ENCODE peak calls at places on chromosome 6, in seven cellular contexts. One of them, this sample, is unnamed.
A peak's percentile ranks its signal among the peaks of the same experiment; 100 is the strongest.

GRCh38 chr6:10668126-10668917 is 26.1 kb downstream of the C6orf52 start:
- DNase-seq in HCT116: no peak
- DNase-seq in neural progenitor cell: no peak
- DNase-seq in fibroblast of lung: no peak
- DNase-seq in MM.1S: no peak
- DNase-seq in astrocyte: no peak
- DNase-seq in K562: no peak
- DNase-seq in this sample: no peak

GRCh38 chr6:9397981-9398559 is 962.7 kb upstream of the SLC35B3 start:
- DNase-seq in neural progenitor cell: no peak
- DNase-seq in fibroblast of lung: no peak
- DNase-seq in astrocyte: no peak
- DNase-seq in MM.1S: no peak
- DNase-seq in HCT116: no peak
- DNase-seq in K562: no peak
- DNase-seq in this sample: no peak

GRCh38 chr6:5201271-5201670 is 59.5 kb downstream of the LYRM4 start:
- DNase-seq in K562: no peak
- DNase-seq in HCT116: no peak
- DNase-seq in fibroblast of lung: no peak
- DNase-seq in MM.1S: no peak
- DNase-seq in neural progenitor cell: peak; percentile 58
- DNase-seq in astrocyte: peak; percentile 11
- DNase-seq in this sample: no peak

GRCh38 chr6:167794386-167795157 is 32.1 kb upstream of the AFDN start:
- DNase-seq in MM.1S: no peak
- DNase-seq in fibroblast of lung: no peak
- DNase-seq in astrocyte: no peak
- DNase-seq in HCT116: no peak
- DNase-seq in K562: no peak
- DNase-seq in neural progenitor cell: no peak
- DNase-seq in this sample: no peak

GRCh38 chr6:99178168-99178567 is 171.3 kb downstream of the FAXC start:
- DNase-seq in astrocyte: no peak
- DNase-seq in K562: no peak
- DNase-seq in neural progenitor cell: no peak
- DNase-seq in MM.1S: no peak
- DNase-seq in fibroblast of lung: no peak
- DNase-seq in HCT116: peak; percentile 31
- DNase-seq in this sample: no peak

GRCh38 chr6:46815130-46815529 is 21.9 kb downstream of the MEP1A start:
- DNase-seq in HCT116: peak; percentile 2
- DNase-seq in fibroblast of lung: no peak
- DNase-seq in K562: no peak
- DNase-seq in astrocyte: no peak
- DNase-seq in neural progenitor cell: no peak
- DNase-seq in MM.1S: no peak
- DNase-seq in this sample: no peak

GRCh38 chr6:52904562-52905279 is 4.8 kb downstream of the GSTA3 start:
- DNase-seq in MM.1S: no peak
- DNase-seq in astrocyte: no peak
- DNase-seq in fibroblast of lung: no peak
- DNase-seq in neural progenitor cell: peak; percentile 8
- DNase-seq in HCT116: no peak
- DNase-seq in K562: peak; percentile 30
- DNase-seq in this sample: peak; percentile 10

GRCh38 chr6:138430361-138431145 is 26.5 kb downstream of the HEBP2 start:
- DNase-seq in fibroblast of lung: no peak
- DNase-seq in HCT116: no peak
- DNase-seq in K562: no peak
- DNase-seq in neural progenitor cell: no peak
- DNase-seq in MM.1S: no peak
- DNase-seq in astrocyte: no peak
- DNase-seq in this sample: no peak

GRCh38 chr6:125945378-125946141 is 11.0 kb upstream of the HINT3 start:
- DNase-seq in MM.1S: no peak
- DNase-seq in neural progenitor cell: no peak
- DNase-seq in K562: no peak
- DNase-seq in HCT116: no peak
- DNase-seq in fibroblast of lung: peak; percentile 36
- DNase-seq in astrocyte: peak; percentile 80
- DNase-seq in this sample: no peak

GRCh38 chr6:162306616-162307015 is 420.9 kb downstream of the PRKN start:
- DNase-seq in K562: no peak
- DNase-seq in HCT116: no peak
- DNase-seq in neural progenitor cell: no peak
- DNase-seq in astrocyte: no peak
- DNase-seq in fibroblast of lung: no peak
- DNase-seq in MM.1S: no peak
- DNase-seq in this sample: no peak

GRCh38 chr6:167762259-167762962 is 64.3 kb upstream of the AFDN start:
- DNase-seq in K562: no peak
- DNase-seq in fibroblast of lung: no peak
- DNase-seq in neural progenitor cell: no peak
- DNase-seq in MM.1S: no peak
- DNase-seq in astrocyte: no peak
- DNase-seq in HCT116: no peak
- DNase-seq in this sample: no peak

GRCh38 chr6:52304917-52305316 is 20.4 kb upstream of the MCM3 start:
- DNase-seq in HCT116: no peak
- DNase-seq in K562: peak; percentile 37
- DNase-seq in astrocyte: peak; percentile 45
- DNase-seq in MM.1S: peak; percentile 51
- DNase-seq in neural progenitor cell: peak; percentile 34
- DNase-seq in fibroblast of lung: peak; percentile 11
- DNase-seq in this sample: peak; percentile 59

GRCh38 chr6:93915961-93916360 is 496.6 kb upstream of the EPHA7 start:
- DNase-seq in MM.1S: no peak
- DNase-seq in K562: no peak
- DNase-seq in astrocyte: no peak
- DNase-seq in HCT116: no peak
- DNase-seq in fibroblast of lung: no peak
- DNase-seq in neural progenitor cell: no peak
- DNase-seq in this sample: no peak

GRCh38 chr6:135995160-135995898 is 143.8 kb downstream of the PDE7B start:
- DNase-seq in K562: no peak
- DNase-seq in MM.1S: no peak
- DNase-seq in fibroblast of lung: peak; percentile 89
- DNase-seq in astrocyte: peak; percentile 85
- DNase-seq in neural progenitor cell: no peak
- DNase-seq in HCT116: no peak
- DNase-seq in this sample: no peak

GRCh38 chr6:56889492-56889891 is 65.4 kb upstream of the BEND6 start:
- DNase-seq in MM.1S: no peak
- DNase-seq in fibroblast of lung: no peak
- DNase-seq in HCT116: no peak
- DNase-seq in astrocyte: no peak
- DNase-seq in K562: no peak
- DNase-seq in neural progenitor cell: no peak
- DNase-seq in this sample: no peak

GRCh38 chr6:20411544-20411943 is 9.9 kb downstream of the E2F3 start:
- DNase-seq in HCT116: no peak
- DNase-seq in MM.1S: no peak
- DNase-seq in neural progenitor cell: no peak
- DNase-seq in fibroblast of lung: no peak
- DNase-seq in astrocyte: no peak
- DNase-seq in K562: no peak
- DNase-seq in this sample: no peak

GRCh38 chr6:118574051-118574865 is 26.2 kb downstream of the PLN start:
- DNase-seq in K562: no peak
- DNase-seq in HCT116: no peak
- DNase-seq in fibroblast of lung: peak; percentile 68
- DNase-seq in MM.1S: no peak
- DNase-seq in neural progenitor cell: peak; percentile 13
- DNase-seq in astrocyte: peak; percentile 33
- DNase-seq in this sample: peak; percentile 14
- H3K9me3 ChIP-seq in K562: peaks cover 12% of the 10 kb centered on the region
- H3K9me3 ChIP-seq in HCT116: peaks cover 21% of the 10 kb centered on the region
- H3K9me3 ChIP-seq in fibroblast of lung: no peaks in the 10 kb centered on the region
- H3K9me3 ChIP-seq in MM.1S: no peaks in the 10 kb centered on the region
- H3K9me3 ChIP-seq in neural progenitor cell: no peaks in the 10 kb centered on the region
- H3K9me3 ChIP-seq in astrocyte: peaks cover 23% of the 10 kb centered on the region
- H3K9me3 ChIP-seq in this sample: peaks cover 11% of the 10 kb centered on the region

DNA sequence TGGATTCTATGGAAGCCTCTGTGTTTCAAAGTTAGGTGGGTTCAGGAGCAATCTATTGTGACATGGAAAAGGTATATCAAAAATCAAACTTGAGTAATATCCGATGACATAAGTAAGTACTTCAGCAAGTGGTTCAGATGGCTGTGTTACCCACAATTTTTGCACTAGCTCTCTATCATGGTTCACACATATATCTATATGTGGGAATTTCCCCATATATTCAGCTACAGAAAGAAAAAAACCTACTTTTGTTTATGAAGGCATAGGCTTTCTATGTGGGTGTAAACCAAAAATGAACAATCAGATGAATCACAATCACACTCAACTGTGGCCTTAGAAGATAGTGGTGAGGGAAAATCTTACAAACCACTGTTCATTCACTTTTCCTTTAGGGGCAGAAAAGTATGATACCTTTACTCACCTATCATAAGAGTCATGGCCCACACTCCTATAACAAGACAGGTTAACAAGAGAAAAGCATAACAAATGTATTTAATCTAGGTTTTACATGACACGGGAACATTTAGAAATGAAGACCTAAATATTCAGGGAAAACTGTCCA is 449.6 kb upstream of the HTR1E start:
- DNase-seq in neural progenitor cell: no peak
- DNase-seq in HCT116: no peak
- DNase-seq in fibroblast of lung: no peak
- DNase-seq in K562: no peak
- DNase-seq in astrocyte: no peak
- DNase-seq in MM.1S: no peak
- DNase-seq in this sample: no peak
- H2AFZ ChIP-seq in neural progenitor cell: no peak overlapping the region
- H2AFZ ChIP-seq in HCT116: no peak overlapping the region
- H2AFZ ChIP-seq in fibroblast of lung: no peak overlapping the region
- H2AFZ ChIP-seq in K562: no peak overlapping the region
- H2AFZ ChIP-seq in astrocyte: no peak overlapping the region
- H2AFZ ChIP-seq in MM.1S: no peak overlapping the region
- H2AFZ ChIP-seq in this sample: no peak overlapping the region

GRCh38 chr6:33683051-33683571 is 28.4 kb downstream of the UQCC2 start:
- DNase-seq in MM.1S: no peak
- DNase-seq in HCT116: no peak
- DNase-seq in neural progenitor cell: no peak
- DNase-seq in fibroblast of lung: no peak
- DNase-seq in astrocyte: no peak
- DNase-seq in K562: no peak
- DNase-seq in this sample: no peak
- H3K36me3 ChIP-seq in MM.1S: no peaks in the 10 kb centered on the region
- H3K36me3 ChIP-seq in HCT116: peaks cover 63% of the 10 kb centered on the region
- H3K36me3 ChIP-seq in neural progenitor cell: no peaks in the 10 kb centered on the region
- H3K36me3 ChIP-seq in fibroblast of lung: peaks cover 39% of the 10 kb centered on the region
- H3K36me3 ChIP-seq in astrocyte: no peaks in the 10 kb centered on the region
- H3K36me3 ChIP-seq in K562: peaks cover 91% of the 10 kb centered on the region
- H3K36me3 ChIP-seq in this sample: peaks cover 97% of the 10 kb centered on the region

DNA sequence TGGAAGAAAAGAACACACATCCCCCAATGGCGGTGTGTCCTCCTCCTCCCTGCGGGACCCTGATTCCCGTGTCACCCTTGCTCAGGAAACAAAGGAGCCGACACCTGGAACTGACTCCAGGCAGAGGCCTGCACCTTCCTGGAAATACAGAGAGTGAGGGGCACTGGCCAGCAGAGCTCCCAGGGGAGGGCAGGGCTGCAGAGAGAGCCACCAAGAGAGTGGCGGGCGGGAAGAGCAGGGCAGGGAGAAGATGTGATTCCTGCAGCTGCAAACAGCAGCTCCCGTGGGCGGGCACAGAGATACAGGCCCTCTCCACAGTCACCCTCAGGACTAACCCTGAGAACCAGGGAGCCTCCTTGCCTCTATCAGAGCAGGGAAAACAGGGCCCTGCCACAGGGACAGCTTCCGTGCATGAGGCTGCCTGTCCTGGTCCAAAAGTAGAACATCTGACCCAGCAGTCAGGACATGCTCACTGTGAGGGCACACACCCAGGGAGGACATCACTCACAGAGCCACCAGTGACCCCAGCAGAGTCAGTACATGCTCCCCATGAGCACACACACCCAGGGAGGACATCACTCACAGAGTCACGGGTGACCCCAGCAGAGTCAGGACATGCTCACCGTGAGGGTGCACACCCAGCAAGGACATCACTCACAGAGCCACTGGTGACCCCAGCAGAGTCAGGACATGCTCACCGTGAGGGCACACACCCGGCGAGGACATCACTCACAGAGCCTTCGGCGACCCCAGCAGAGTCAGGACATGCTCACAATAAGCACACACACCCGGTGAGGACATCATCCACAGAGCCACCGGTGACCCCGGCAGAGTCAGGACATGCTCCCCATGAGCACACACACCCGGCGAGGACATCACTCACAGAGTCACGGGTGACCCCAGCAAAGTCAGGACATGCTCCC is 193.1 kb downstream of the DLL1 start:
- DNase-seq in astrocyte: no peak
- DNase-seq in fibroblast of lung: no peak
- DNase-seq in MM.1S: no peak
- DNase-seq in K562: no peak
- DNase-seq in HCT116: no peak
- DNase-seq in neural progenitor cell: no peak
- DNase-seq in this sample: no peak
- H3K9me3 ChIP-seq in astrocyte: peaks cover 14% of the 10 kb centered on the region
- H3K9me3 ChIP-seq in fibroblast of lung: no peaks in the 10 kb centered on the region
- H3K9me3 ChIP-seq in MM.1S: no peaks in the 10 kb centered on the region
- H3K9me3 ChIP-seq in K562: no peaks in the 10 kb centered on the region
- H3K9me3 ChIP-seq in HCT116: no peaks in the 10 kb centered on the region
- H3K9me3 ChIP-seq in neural progenitor cell: no peaks in the 10 kb centered on the region
- H3K9me3 ChIP-seq in this sample: no peaks in the 10 kb centered on the region

GRCh38 chr6:36375644-36376155 is 11.8 kb downstream of the ETV7 start:
- DNase-seq in neural progenitor cell: no peak
- DNase-seq in K562: no peak
- DNase-seq in MM.1S: no peak
- DNase-seq in HCT116: no peak
- DNase-seq in astrocyte: no peak
- DNase-seq in fibroblast of lung: no peak
- DNase-seq in this sample: no peak
- H2AFZ ChIP-seq in neural progenitor cell: no peak overlapping the region
- H2AFZ ChIP-seq in K562: no peak overlapping the region
- H2AFZ ChIP-seq in MM.1S: no peak overlapping the region
- H2AFZ ChIP-seq in HCT116: no peak overlapping the region
- H2AFZ ChIP-seq in astrocyte: no peak overlapping the region
- H2AFZ ChIP-seq in fibroblast of lung: no peak overlapping the region
- H2AFZ ChIP-seq in this sample: no peak overlapping the region

This sample was measured in OCI-LY7.